ENCODE peak calls at places on chromosomes 13 and 19, in six cellular contexts. One of them, this sample, is unnamed.

GRCh38 chr13:65154661-65155447 is 2075.3 kb downstream of the PCDH9 start:
- DNase-seq in psoas muscle: no peak
- DNase-seq in LHCN-M2: no peak
- DNase-seq in amniotic stem cell: no peak
- DNase-seq in activated CD4-positive, CD25-positive, alpha-beta regulatory T cell treated with anti-CD3 and anti-CD28 coated beads, Interleukin-2, amount 50 U/mL, for 16 hours: no peak
- DNase-seq in non-pigmented ciliary epithelial cell: no peak
- DNase-seq in this sample: no peak

GRCh38 chr19:19372656-19373416 is 32.6 kb upstream of the GATAD2A start:
- DNase-seq in psoas muscle: no peak
- DNase-seq in LHCN-M2: peak; percentile 55
- DNase-seq in amniotic stem cell: no peak
- DNase-seq in activated CD4-positive, CD25-positive, alpha-beta regulatory T cell treated with anti-CD3 and anti-CD28 coated beads, Interleukin-2, amount 50 U/mL, for 16 hours: no peak
- DNase-seq in non-pigmented ciliary epithelial cell: no peak
- DNase-seq in this sample: no peak

GRCh38 chr19:32040246-32040645 is 305.2 kb upstream of the ZNF507 start:
- DNase-seq in psoas muscle: no peak
- DNase-seq in LHCN-M2: no peak
- DNase-seq in amniotic stem cell: no peak
- DNase-seq in activated CD4-positive, CD25-positive, alpha-beta regulatory T cell treated with anti-CD3 and anti-CD28 coated beads, Interleukin-2, amount 50 U/mL, for 16 hours: no peak
- DNase-seq in non-pigmented ciliary epithelial cell: no peak
- DNase-seq in this sample: no peak

GRCh38 chr13:24627090-24627714 is 53.0 kb upstream of the ATP12A start:
- DNase-seq in psoas muscle: no peak
- DNase-seq in LHCN-M2: no peak
- DNase-seq in amniotic stem cell: no peak
- DNase-seq in activated CD4-positive, CD25-positive, alpha-beta regulatory T cell treated with anti-CD3 and anti-CD28 coated beads, Interleukin-2, amount 50 U/mL, for 16 hours: no peak
- DNase-seq in non-pigmented ciliary epithelial cell: no peak
- DNase-seq in this sample: no peak

GRCh38 chr13:53200498-53201453 is 172.2 kb downstream of the OLFM4 start:
- DNase-seq in psoas muscle: peak; percentile 41
- DNase-seq in LHCN-M2: no peak
- DNase-seq in amniotic stem cell: no peak
- DNase-seq in activated CD4-positive, CD25-positive, alpha-beta regulatory T cell treated with anti-CD3 and anti-CD28 coated beads, Interleukin-2, amount 50 U/mL, for 16 hours: no peak
- DNase-seq in non-pigmented ciliary epithelial cell: no peak
- DNase-seq in this sample: no peak

GRCh38 chr13:46577656-46578589 is 25.0 kb downstream of the LRCH1 start:
- DNase-seq in psoas muscle: no peak
- DNase-seq in LHCN-M2: peak; percentile 13
- DNase-seq in amniotic stem cell: no peak
- DNase-seq in activated CD4-positive, CD25-positive, alpha-beta regulatory T cell treated with anti-CD3 and anti-CD28 coated beads, Interleukin-2, amount 50 U/mL, for 16 hours: no peak
- DNase-seq in non-pigmented ciliary epithelial cell: no peak
- DNase-seq in this sample: no peak

GRCh38 chr19:35281303-35281702 is 1.0 kb upstream of the HAMP start:
- DNase-seq in psoas muscle: no peak
- DNase-seq in LHCN-M2: no peak
- DNase-seq in amniotic stem cell: no peak
- DNase-seq in activated CD4-positive, CD25-positive, alpha-beta regulatory T cell treated with anti-CD3 and anti-CD28 coated beads, Interleukin-2, amount 50 U/mL, for 16 hours: no peak
- DNase-seq in non-pigmented ciliary epithelial cell: no peak
- DNase-seq in this sample: no peak

GRCh38 chr13:47901451-47901850 is 99.6 kb downstream of the SUCLA2 start:
- DNase-seq in psoas muscle: no peak
- DNase-seq in LHCN-M2: peak; percentile 77
- DNase-seq in amniotic stem cell: no peak
- DNase-seq in activated CD4-positive, CD25-positive, alpha-beta regulatory T cell treated with anti-CD3 and anti-CD28 coated beads, Interleukin-2, amount 50 U/mL, for 16 hours: no peak
- DNase-seq in non-pigmented ciliary epithelial cell: peak; percentile 68
- DNase-seq in this sample: no peak

GRCh38 chr13:74301200-74302063 is 167.2 kb upstream of the KLF12 start:
- DNase-seq in psoas muscle: no peak
- DNase-seq in LHCN-M2: no peak
- DNase-seq in amniotic stem cell: no peak
- DNase-seq in activated CD4-positive, CD25-positive, alpha-beta regulatory T cell treated with anti-CD3 and anti-CD28 coated beads, Interleukin-2, amount 50 U/mL, for 16 hours: no peak
- DNase-seq in non-pigmented ciliary epithelial cell: no peak
- DNase-seq in this sample: no peak

GRCh38 chr19:38144667-38145066 is 79.4 kb downstream of the DPF1 start:
- DNase-seq in psoas muscle: no peak
- DNase-seq in LHCN-M2: no peak
- DNase-seq in amniotic stem cell: no peak
- DNase-seq in activated CD4-positive, CD25-positive, alpha-beta regulatory T cell treated with anti-CD3 and anti-CD28 coated beads, Interleukin-2, amount 50 U/mL, for 16 hours: no peak
- DNase-seq in non-pigmented ciliary epithelial cell: no peak
- DNase-seq in this sample: no peak

GRCh38 chr13:34357435-34358232 is 539.7 kb downstream of the RFC3 start:
- DNase-seq in psoas muscle: no peak
- DNase-seq in LHCN-M2: peak; percentile 87
- DNase-seq in amniotic stem cell: peak; percentile 62
- DNase-seq in activated CD4-positive, CD25-positive, alpha-beta regulatory T cell treated with anti-CD3 and anti-CD28 coated beads, Interleukin-2, amount 50 U/mL, for 16 hours: no peak
- DNase-seq in non-pigmented ciliary epithelial cell: peak; percentile 64
- DNase-seq in this sample: no peak

GRCh38 chr13:52999093-52999696 is 29.4 kb upstream of the OLFM4 start:
- DNase-seq in psoas muscle: no peak
- DNase-seq in LHCN-M2: no peak
- DNase-seq in amniotic stem cell: no peak
- DNase-seq in activated CD4-positive, CD25-positive, alpha-beta regulatory T cell treated with anti-CD3 and anti-CD28 coated beads, Interleukin-2, amount 50 U/mL, for 16 hours: no peak
- DNase-seq in non-pigmented ciliary epithelial cell: no peak
- DNase-seq in this sample: no peak

GRCh38 chr13:38399540-38399939 is 49.9 kb downstream of the UFM1 start:
- DNase-seq in psoas muscle: no peak
- DNase-seq in LHCN-M2: no peak
- DNase-seq in amniotic stem cell: no peak
- DNase-seq in activated CD4-positive, CD25-positive, alpha-beta regulatory T cell treated with anti-CD3 and anti-CD28 coated beads, Interleukin-2, amount 50 U/mL, for 16 hours: no peak
- DNase-seq in non-pigmented ciliary epithelial cell: no peak
- DNase-seq in this sample: no peak

This sample was measured in activated T-helper 1 cell treated with anti-CD3 and anti-CD28 coated beads, Interleukin-2, amount 50 U/mL, for 16 hours.